ENCODE peak calls at places on chromosomes 6 and 20, in seven cellular contexts. One of them, this sample, is unnamed. For H3K4me1, the result is how much of the 10 kb centered on the place peaks cover.

GRCh38 chr6:73854998-73855718 is 159.2 kb downstream of the CD109 start:
- DNase-seq in HepG2: peak
- DNase-seq in transverse colon: no peak
- DNase-seq in stomach: no peak
- DNase-seq in SK-N-SH: peak
- DNase-seq in ovary: no peak
- DNase-seq in A549: peak
- DNase-seq in this sample: no peak

GRCh38 chr20:37669773-37670236 is 24.0 kb upstream of the CTNNBL1 start:
- DNase-seq in SK-N-SH: no peak
- DNase-seq in transverse colon: no peak
- DNase-seq in stomach: no peak
- DNase-seq in A549: no peak
- DNase-seq in HepG2: no peak
- DNase-seq in ovary: no peak
- DNase-seq in this sample: no peak

GRCh38 chr6:33746036-33746600 is 587 bp downstream of the IP6K3 start:
- DNase-seq in SK-N-SH: peak
- DNase-seq in stomach: no peak
- DNase-seq in A549: peak
- DNase-seq in HepG2: no peak
- DNase-seq in transverse colon: peak
- DNase-seq in ovary: peak
- DNase-seq in this sample: no peak

GRCh38 chr6:77181749-77182148 is 281.5 kb downstream of the HTR1B start:
- DNase-seq in transverse colon: no peak
- DNase-seq in ovary: no peak
- DNase-seq in HepG2: no peak
- DNase-seq in stomach: no peak
- DNase-seq in A549: no peak
- DNase-seq in SK-N-SH: no peak
- DNase-seq in this sample: no peak

GRCh38 chr6:84773431-84774173 is 9.2 kb upstream of the TBX18 start:
- DNase-seq in HepG2: no peak
- DNase-seq in SK-N-SH: peak
- DNase-seq in transverse colon: no peak
- DNase-seq in stomach: no peak
- DNase-seq in A549: peak
- DNase-seq in ovary: no peak
- DNase-seq in this sample: peak

GRCh38 chr20:54633903-54634302 is 158.5 kb downstream of the DOK5 start:
- DNase-seq in SK-N-SH: no peak
- DNase-seq in transverse colon: no peak
- DNase-seq in A549: no peak
- DNase-seq in ovary: no peak
- DNase-seq in stomach: no peak
- DNase-seq in HepG2: no peak
- DNase-seq in this sample: no peak

GRCh38 chr6:143205983-143206382 is 145.3 kb downstream of the AIG1 start:
- DNase-seq in A549: no peak
- DNase-seq in ovary: no peak
- DNase-seq in SK-N-SH: no peak
- DNase-seq in stomach: no peak
- DNase-seq in HepG2: no peak
- DNase-seq in transverse colon: no peak
- DNase-seq in this sample: no peak

GRCh38 chr20:12914804-12915203 is 94.0 kb upstream of the SPTLC3 start:
- DNase-seq in ovary: no peak
- DNase-seq in HepG2: peak
- DNase-seq in stomach: no peak
- DNase-seq in transverse colon: no peak
- DNase-seq in A549: no peak
- DNase-seq in SK-N-SH: no peak
- DNase-seq in this sample: no peak

GRCh38 chr20:36546111-36546736 is 4.9 kb downstream of the MYL9 start:
- DNase-seq in stomach: no peak
- DNase-seq in transverse colon: no peak
- DNase-seq in SK-N-SH: no peak
- DNase-seq in HepG2: no peak
- DNase-seq in ovary: no peak
- DNase-seq in A549: no peak
- DNase-seq in this sample: no peak

GRCh38 chr20:36542019-36542488 is 735 bp downstream of the MYL9 start:
- DNase-seq in ovary: peak
- DNase-seq in transverse colon: peak
- DNase-seq in HepG2: peak
- DNase-seq in stomach: no peak
- DNase-seq in SK-N-SH: peak
- DNase-seq in A549: no peak
- DNase-seq in this sample: no peak

GRCh38 chr20:36543187-36544133 is 2.1 kb downstream of the MYL9 start:
- DNase-seq in SK-N-SH: no peak
- DNase-seq in HepG2: no peak
- DNase-seq in stomach: no peak
- DNase-seq in transverse colon: peak
- DNase-seq in A549: no peak
- DNase-seq in ovary: peak
- DNase-seq in this sample: peak

GRCh38 chr20:36542516-36543186 is 1.3 kb downstream of the MYL9 start:
- DNase-seq in transverse colon: no peak
- DNase-seq in A549: no peak
- DNase-seq in stomach: no peak
- DNase-seq in ovary: no peak
- DNase-seq in HepG2: no peak
- DNase-seq in SK-N-SH: no peak
- DNase-seq in this sample: no peak

GRCh38 chr20:36544134-36545018 is 3.1 kb downstream of the MYL9 start:
- DNase-seq in A549: no peak
- DNase-seq in SK-N-SH: no peak
- DNase-seq in stomach: no peak
- DNase-seq in transverse colon: no peak
- DNase-seq in ovary: no peak
- DNase-seq in HepG2: no peak
- DNase-seq in this sample: no peak
- H3K4me1 ChIP-seq in A549: under half
- H3K4me1 ChIP-seq in SK-N-SH: under half
- H3K4me1 ChIP-seq in stomach: half or more
- H3K4me1 ChIP-seq in transverse colon: under half
- H3K4me1 ChIP-seq in ovary: under half
- H3K4me1 ChIP-seq in HepG2: half or more
- H3K4me1 ChIP-seq in this sample: under half

GRCh38 chr6:110590821-110591351 is 114.5 kb upstream of the SLC22A16 start:
- DNase-seq in SK-N-SH: no peak
- DNase-seq in A549: no peak
- DNase-seq in stomach: no peak
- DNase-seq in ovary: no peak
- DNase-seq in HepG2: no peak
- DNase-seq in transverse colon: no peak
- DNase-seq in this sample: no peak
- TF ChIP-seq EP300 in SK-N-SH: no peak
- TF ChIP-seq EP300 in A549: no peak
- TF ChIP-seq EP300 in stomach: no peak
- TF ChIP-seq EP300 in ovary: no peak
- TF ChIP-seq EP300 in HepG2: no peak
- TF ChIP-seq EP300 in transverse colon: no peak
- TF ChIP-seq EP300 in this sample: no peak

GRCh38 chr6:109445382-109445781 is 4.9 kb downstream of the SMPD2 start:
- DNase-seq in ovary: no peak
- DNase-seq in SK-N-SH: no peak
- DNase-seq in A549: peak
- DNase-seq in HepG2: no peak
- DNase-seq in stomach: no peak
- DNase-seq in transverse colon: no peak
- DNase-seq in this sample: no peak

GRCh38 chr6:109443425-109443950 is 3.0 kb downstream of the SMPD2 start:
- DNase-seq in A549: no peak
- DNase-seq in SK-N-SH: no peak
- DNase-seq in transverse colon: no peak
- DNase-seq in stomach: no peak
- DNase-seq in HepG2: no peak
- DNase-seq in ovary: no peak
- DNase-seq in this sample: no peak

GRCh38 chr6:109440325-109441068 is at the start of the genes PPIL6 and SMPD2:
- DNase-seq in A549: peak
- DNase-seq in HepG2: peak
- DNase-seq in SK-N-SH: peak
- DNase-seq in transverse colon: peak
- DNase-seq in ovary: peak
- DNase-seq in stomach: peak
- DNase-seq in this sample: peak

GRCh38 chr6:109441069-109441816 is 719 bp downstream of the SMPD2 start:
- DNase-seq in ovary: peak
- DNase-seq in transverse colon: peak
- DNase-seq in A549: peak
- DNase-seq in SK-N-SH: peak
- DNase-seq in HepG2: peak
- DNase-seq in stomach: peak
- DNase-seq in this sample: peak

DNA sequence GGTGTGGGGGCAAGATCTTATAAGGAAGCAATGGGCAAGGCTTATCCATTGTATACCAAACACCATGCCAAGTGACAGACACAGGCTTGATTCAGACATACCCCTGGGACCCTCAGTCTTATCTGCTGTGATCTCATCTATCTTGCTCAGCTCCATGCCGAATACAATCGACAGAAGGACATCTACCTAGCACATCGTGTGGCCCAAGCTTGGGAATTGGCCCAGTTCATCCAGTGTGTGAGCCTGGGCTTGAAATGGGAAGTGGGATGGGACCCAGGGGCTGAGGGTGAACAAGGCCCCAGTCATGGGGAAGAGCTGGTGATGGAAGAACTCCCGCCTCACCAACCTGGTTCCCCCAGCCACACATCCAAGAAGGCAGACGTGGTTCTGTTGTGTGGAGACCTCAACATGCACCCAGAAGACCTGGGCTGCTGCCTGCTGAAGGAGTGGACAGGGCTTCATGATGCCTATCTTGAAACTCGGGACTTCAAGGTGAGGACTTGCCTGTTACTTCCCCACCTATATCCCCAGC is 1.9 kb downstream of the SMPD2 start:
- DNase-seq in A549: no peak
- DNase-seq in SK-N-SH: no peak
- DNase-seq in transverse colon: no peak
- DNase-seq in ovary: no peak
- DNase-seq in stomach: peak
- DNase-seq in HepG2: no peak
- DNase-seq in this sample: no peak
- H3K4me1 ChIP-seq in A549: under half
- H3K4me1 ChIP-seq in SK-N-SH: under half
- H3K4me1 ChIP-seq in transverse colon: under half
- H3K4me1 ChIP-seq in ovary: under half
- H3K4me1 ChIP-seq in stomach: under half
- H3K4me1 ChIP-seq in HepG2: under half
- H3K4me1 ChIP-seq in this sample: under half

DNA sequence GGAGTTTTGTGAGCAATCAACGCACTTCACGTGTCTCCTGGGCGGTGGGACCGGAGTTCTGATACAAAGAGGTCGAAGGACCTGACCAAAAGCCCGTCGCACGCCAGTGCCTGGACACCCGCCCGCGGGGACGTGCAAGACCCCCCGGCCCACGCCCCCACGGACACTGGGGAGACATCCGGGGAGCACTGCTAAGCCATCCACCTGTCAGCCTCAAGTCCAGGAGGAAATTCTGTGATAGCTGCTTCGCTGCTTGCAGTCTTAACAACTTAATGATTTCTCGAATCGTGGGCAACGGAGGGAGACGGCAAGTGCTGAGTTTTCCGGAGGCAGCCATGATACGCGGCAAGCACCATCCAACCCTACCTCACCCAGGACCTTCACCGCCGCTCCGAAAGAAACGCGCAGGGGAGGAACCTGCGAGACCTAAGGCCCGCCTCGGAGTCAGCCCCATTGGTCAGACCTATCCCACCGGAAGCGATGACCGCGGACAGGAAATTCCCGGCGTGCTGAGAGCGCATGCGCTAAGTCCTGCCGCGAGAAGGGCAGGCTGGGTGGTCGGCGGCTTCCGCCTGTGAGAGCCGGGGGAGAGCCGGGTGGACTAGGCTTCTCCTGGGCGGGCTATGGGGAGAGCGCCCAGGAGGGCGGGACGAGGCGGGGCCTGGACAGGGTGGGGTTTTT is at the start of gene TFB1M:
- DNase-seq in SK-N-SH: peak
- DNase-seq in A549: peak
- DNase-seq in stomach: peak
- DNase-seq in HepG2: peak
- DNase-seq in transverse colon: peak
- DNase-seq in ovary: peak
- DNase-seq in this sample: peak
- TF ChIP-seq EP300 in SK-N-SH: no peak
- TF ChIP-seq EP300 in A549: no peak
- TF ChIP-seq EP300 in stomach: no peak
- TF ChIP-seq EP300 in HepG2: peak
- TF ChIP-seq EP300 in transverse colon: no peak
- TF ChIP-seq EP300 in ovary: no peak
- TF ChIP-seq EP300 in this sample: peak